ENCODE peak calls at places on chromosomes 12 and 14, in four cellular contexts. M is GM12878, H is HepG2, S is K562. F is an unnamed sample.

GRCh38 chr14:53946404-53947400 is 9.9 kb downstream of the BMP4 start:
- DNase-seq in S (no peak), H (no peak), M (no peak), F (no peak)

GRCh38 chr14:93276031-93276716 is 56.7 kb downstream of the BTBD7 start:
- DNase-seq in S (no peak), M (no peak), H (no peak), F (no peak)

GRCh38 chr12:124466200-124467128 is 100.9 kb downstream of the NCOR2 start:
- DNase-seq in H (no peak), S (no peak), M (no peak), F (no peak)

GRCh38 chr12:108806350-108806749 is 51.0 kb downstream of the SSH1 start:
- DNase-seq in H (no peak), S (no peak), M (no peak), F (no peak)

GRCh38 chr14:68643673-68644072 is 149.2 kb downstream of the ZFP36L1 start:
- DNase-seq in H (no peak), M (no peak), S (no peak), F (no peak)

GRCh38 chr14:71529855-71530254 is 402.4 kb upstream of the RGS6 start:
- DNase-seq in M (no peak), S (no peak), H (no peak), F (no peak)

GRCh38 chr14:103524002-103524785 is 1.6 kb upstream of the CKB start:
- DNase-seq in M (no peak), H (no peak), S (no peak), F (no peak)

GRCh38 chr14:105838591-105839424 is 312.4 kb downstream of the TMEM121 start:
- DNase-seq in M (no peak), H (no peak), S (no peak), F (no peak)

GRCh38 chr12:10276774-10277173 is 30.9 kb upstream of the KLRD1 start:
- DNase-seq in M (no peak), H (no peak), S (no peak), F (no peak)

GRCh38 chr12:107369006-107369405 is 275.7 kb upstream of the CRY1 start:
- DNase-seq in S (no peak), H (no peak), M (no peak), F (no peak)

GRCh38 chr14:104528496-104528895 is 51.1 kb upstream of the C14orf180 start:
- DNase-seq in H (no peak), S (no peak), M (no peak), F (no peak)

GRCh38 chr14:71606064-71606463 is 326.2 kb upstream of the RGS6 start:
- DNase-seq in M (no peak), S (no peak), H (no peak), F (no peak)

GRCh38 chr12:47734725-47735480 is 9.6 kb upstream of the ENDOU start:
- DNase-seq in H (no peak), M (no peak), S (no peak), F (no peak)

GRCh38 chr12:123119808-123120207 is 31.1 kb downstream of the PITPNM2 start:
- DNase-seq in H (no peak), M (peak; percentile 57), S (no peak), F (no peak)

GRCh38 chr12:95204141-95204866 is 13.0 kb downstream of the FGD6 start:
- DNase-seq in H (no peak), S (peak; percentile 83), M (no peak), F (peak; percentile 96)

GRCh38 chr12:88206636-88207035 is 64.5 kb downstream of the TMTC3 start:
- DNase-seq in S (no peak), M (no peak), H (no peak), F (no peak)

GRCh38 chr12:38411426-38411825 is 94.9 kb downstream of the ALG10B start:
- DNase-seq in H (no peak), S (no peak), M (no peak), F (no peak)

GRCh38 chr12:65170245-65170881 is 980 bp downstream of the LEMD3 start:
- DNase-seq in H (peak; percentile 27), S (peak; percentile 61), M (no peak), F (peak; percentile 28)

GRCh38 chr12:50574621-50575348 is 70.0 kb downstream of the DIP2B start:
- DNase-seq in H (peak; percentile 38), S (no peak), M (no peak), F (no peak)

GRCh38 chr14:58763210-58763609 is 125.4 kb downstream of the DACT1 start:
- DNase-seq in S (no peak), M (no peak), H (no peak), F (no peak)

GRCh38 chr14:34507459-34507858 is 32.0 kb downstream of the EAPP start:
- DNase-seq in M (no peak), H (peak; percentile 65), S (no peak), F (no peak)

GRCh38 chr14:104405566-104406226 is 173.9 kb upstream of the C14orf180 start:
- DNase-seq in M (no peak), S (no peak), H (no peak), F (no peak)

GRCh38 chr14:59252772-59253500 is 64.5 kb downstream of the DAAM1 start:
- DNase-seq in S (no peak), H (no peak), M (no peak), F (no peak)

GRCh38 chr12:26711072-26711471 is 121.9 kb downstream of the ITPR2 start:
- DNase-seq in H (no peak), S (no peak), M (no peak), F (no peak)

GRCh38 chr14:97806871-97807270 is 1009.7 kb downstream of the VRK1 start:
- DNase-seq in S (no peak), M (no peak), H (no peak), F (no peak)

GRCh38 chr14:101086926-101087325 is 183.4 kb upstream of the RTL1 start:
- DNase-seq in S (no peak), H (no peak), M (no peak), F (no peak)

GRCh38 chr12:124967016-124967739 is 21.8 kb downstream of the DHX37 start:
- DNase-seq in H (no peak), S (no peak), M (no peak), F (no peak)

GRCh38 chr12:117497407-117497806 is 136.0 kb upstream of the NOS1 start:
- DNase-seq in M (no peak), S (no peak), H (no peak), F (no peak)

GRCh38 chr14:32205984-32206383 is 2.9 kb upstream of the RNU6-8 start:
- DNase-seq in S (no peak), M (peak; percentile 45), H (no peak), F (no peak)

GRCh38 chr12:48175613-48176416 is 7.6 kb upstream of the CCDC184 start:
- DNase-seq in M (no peak), H (no peak), S (no peak), F (no peak)

GRCh38 chr12:95882873-95883272 is 24.1 kb downstream of the SNRPF start:
- DNase-seq in M (no peak), H (peak; percentile 52), S (no peak), F (no peak)

GRCh38 chr14:72894623-72895378 is 900 bp upstream of the DPF3 start:
- DNase-seq in S (peak; percentile 37), H (no peak), M (no peak), F (no peak)

DNA sequence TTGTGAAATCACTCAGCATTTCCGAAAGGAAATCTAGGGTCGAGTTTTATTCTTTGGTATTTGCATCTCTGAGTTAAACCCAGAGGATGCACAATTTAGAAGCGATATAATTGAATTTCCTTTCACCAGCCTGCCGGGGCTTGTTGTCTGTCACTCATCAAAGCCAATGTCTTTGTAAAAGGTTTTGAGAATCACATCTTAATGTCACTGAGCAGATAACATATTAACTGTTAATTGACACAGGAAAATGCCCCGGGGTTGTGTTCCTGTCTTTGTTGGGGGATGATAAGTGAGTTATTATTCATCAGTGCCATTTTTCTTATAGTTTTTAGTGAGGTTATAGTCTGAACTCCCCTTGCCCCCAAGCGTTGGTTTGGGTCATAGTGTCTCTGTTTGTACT is 73.4 kb downstream of the DUSP6 start:
- DNase-seq in S (no peak), M (no peak), H (no peak), F (no peak)
- TF ChIP-seq REST in S (no peak), M (no peak), H (no peak), F (no peak)

DNA sequence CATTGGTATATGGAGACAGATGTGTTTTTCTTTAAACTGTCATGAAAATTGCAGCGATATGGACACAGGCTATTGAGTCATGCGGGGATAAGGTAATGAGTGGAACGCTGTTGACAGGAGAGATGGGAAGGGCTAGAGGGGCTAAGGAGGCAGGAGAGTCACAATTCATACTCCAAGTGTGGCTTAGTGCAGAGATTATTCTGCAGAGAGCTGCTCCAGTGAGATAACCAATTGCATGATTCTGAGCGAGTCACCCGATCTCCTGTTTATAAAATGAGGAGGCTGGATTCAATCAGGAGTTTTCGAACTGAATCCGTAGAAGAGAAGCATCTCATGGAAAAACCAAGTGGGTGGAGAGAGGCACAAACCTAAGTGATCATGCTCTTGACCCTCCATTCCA is 106.4 kb upstream of the PLEKHG7 start:
- DNase-seq in M (no peak), S (no peak), H (no peak), F (no peak)
- TF ChIP-seq ATF3 in M (no peak), S (no peak), H (no peak), F (no peak)

DNA sequence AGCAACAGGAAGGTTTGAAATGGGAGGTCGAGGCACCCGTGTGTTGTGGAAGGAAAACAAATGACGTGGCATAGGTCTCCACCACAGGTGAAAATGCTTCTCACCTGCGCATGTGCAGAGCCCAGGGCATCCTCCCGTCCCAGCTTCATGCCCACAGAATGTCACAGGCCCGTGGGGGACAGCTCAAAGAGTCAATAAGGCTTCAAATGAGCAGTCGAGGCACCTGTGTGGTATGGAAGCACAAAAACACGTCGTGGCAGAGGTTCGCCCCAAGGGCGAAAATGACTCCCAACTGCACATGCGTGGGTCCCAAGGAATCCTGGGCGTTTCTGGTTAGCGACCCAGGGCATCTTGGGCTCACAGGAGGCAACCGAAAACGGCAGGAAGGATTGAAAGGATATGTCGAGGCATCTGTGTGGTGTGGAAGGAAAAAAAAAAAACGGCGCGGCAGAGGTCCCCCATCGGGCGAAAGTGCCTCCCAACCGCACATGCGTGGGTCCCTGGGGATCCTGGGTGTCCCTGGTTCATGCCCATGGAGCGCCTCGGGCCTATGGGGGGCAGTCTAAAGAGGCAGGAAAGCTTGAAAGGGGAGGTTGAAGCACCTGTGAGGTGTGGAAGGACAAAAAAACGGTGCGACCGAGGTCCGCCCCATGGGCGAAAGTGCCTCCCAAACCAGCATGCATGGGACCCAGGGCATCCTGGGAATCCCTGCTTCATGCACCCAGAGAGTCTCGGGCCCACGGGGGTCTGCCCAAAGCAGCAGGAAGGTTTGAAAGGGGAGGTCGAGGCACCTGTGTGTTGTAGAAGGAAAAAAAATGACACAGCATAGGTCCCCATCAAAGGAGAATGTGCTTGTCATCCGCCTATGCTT is 578.5 kb downstream of the ALG10 start:
- DNase-seq in H (no peak), S (peak; percentile 1), M (no peak), F (no peak)
- H3K9me3 ChIP-seq in H (peaks cover 98% of the 10 kb centered on the region), S (no peaks in the 10 kb centered on the region), M (no peaks in the 10 kb centered on the region), F (peaks cover under 1% of the 10 kb centered on the region)

DNA sequence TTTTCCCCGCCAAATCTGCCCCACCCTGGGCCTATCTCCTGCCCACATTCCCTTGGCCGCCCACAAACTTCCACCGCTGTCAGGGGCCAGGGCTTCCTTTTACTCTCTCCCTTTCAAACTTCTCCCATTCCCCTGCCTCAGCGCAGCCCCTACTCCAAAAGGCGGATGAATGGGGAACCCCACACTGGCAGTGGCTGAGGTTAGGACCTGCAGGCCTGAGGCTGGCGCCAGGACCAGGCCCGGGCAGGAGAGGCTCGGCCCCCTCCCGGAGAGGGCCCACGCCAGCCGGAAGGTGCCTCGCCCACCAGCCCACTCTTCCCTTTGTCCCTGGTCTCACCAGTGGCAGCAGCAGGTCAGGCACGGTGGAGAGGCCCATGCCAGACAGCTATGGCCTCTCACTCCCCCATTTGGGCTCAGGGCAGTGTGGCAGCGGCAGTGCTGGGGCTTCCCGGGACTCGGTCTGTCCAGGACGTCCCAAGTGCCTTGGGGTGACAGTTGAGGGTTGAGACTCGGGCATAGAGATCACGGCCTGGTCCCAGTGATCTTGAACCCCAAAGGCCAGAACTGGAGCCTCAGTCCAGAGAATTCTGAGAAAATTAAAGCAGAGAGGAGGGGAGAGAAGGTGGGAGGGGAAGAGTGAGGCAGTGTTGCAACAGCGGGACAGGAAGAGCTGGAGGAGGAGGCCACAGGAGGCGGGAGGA is at the start of gene TNFRSF1A:
- DNase-seq in M (no peak), H (peak; percentile 65), S (peak; percentile 61), F (no peak)
- TF ChIP-seq REST in M (no peak), H (no peak), S (peak; percentile 44), F (no peak)

GRCh38 chr12:121279507-121279915 is 17.0 kb downstream of the CAMKK2 start:
- DNase-seq in M (no peak), H (no peak), S (peak; percentile 6), F (no peak)
- TF ChIP-seq ATF3 in M (no peak), H (no peak), S (no peak), F (no peak)